ENCODE peak calls at places on chromosomes 13 and 19, in four cellular contexts. I is Peyer's patch, K is stomach, Z is gastrocnemius medialis. Q is an unnamed sample. For H3K4me1, the result is how much of the 10 kb centered on the place peaks cover.

GRCh38 chr13:39597828-39598227 is 5.2 kb downstream of the LHFPL6 start:
- DNase-seq in I (no peak), K (no peak), Z (no peak), Q (no peak)

GRCh38 chr19:3062165-3063105 is at the start of gene TLE5:
- DNase-seq in I (peak), K (peak), Z (peak), Q (peak)

GRCh38 chr19:30635026-30635985 is 263.1 kb downstream of the ZNF536 start:
- DNase-seq in I (no peak), K (no peak), Z (no peak), Q (no peak)

GRCh38 chr19:49718511-49718910 is 27.6 kb downstream of the CPT1C start:
- DNase-seq in I (no peak), K (no peak), Z (no peak), Q (no peak)

GRCh38 chr19:32566246-32566830 is 14.7 kb upstream of the PDCD5 start:
- DNase-seq in I (no peak), K (no peak), Z (no peak), Q (no peak)

GRCh38 chr19:41457241-41457640 is 14.3 kb downstream of the ERICH4 start:
- DNase-seq in I (no peak), K (no peak), Z (no peak), Q (no peak)

GRCh38 chr19:46579286-46579944 is 21.7 kb upstream of the CALM3 start:
- DNase-seq in I (no peak), K (no peak), Z (no peak), Q (no peak)

GRCh38 chr13:44739539-44739938 is 163.4 kb upstream of the TSC22D1 start:
- DNase-seq in I (no peak), K (no peak), Z (no peak), Q (no peak)

GRCh38 chr13:107373551-107373950 is 805.6 kb upstream of the ARGLU1 start:
- DNase-seq in I (no peak), K (no peak), Z (no peak), Q (no peak)

GRCh38 chr19:31461814-31462539 is 112.7 kb upstream of the TSHZ3 start:
- DNase-seq in I (no peak), K (no peak), Z (no peak), Q (no peak)

GRCh38 chr13:93262729-93263128 is 36.1 kb downstream of the GPC6 start:
- DNase-seq in I (no peak), K (no peak), Z (no peak), Q (no peak)

GRCh38 chr13:108269601-108270328 is at the start of gene TNFSF13B:
- DNase-seq in I (peak), K (peak), Z (peak), Q (peak)

GRCh38 chr19:39408392-39409206 is 2.0 kb downstream of the ZFP36 start:
- DNase-seq in I (no peak), K (no peak), Z (peak), Q (no peak)

GRCh38 chr19:34145741-34146202 is 26.5 kb upstream of the LSM14A start:
- DNase-seq in I (no peak), K (peak), Z (no peak), Q (peak)

GRCh38 chr19:46232029-46232428 is 2.5 kb downstream of the IGFL1 start:
- DNase-seq in I (no peak), K (peak), Z (no peak), Q (no peak)

GRCh38 chr19:55229145-55229788 is 704 bp upstream of the TMEM86B start:
- DNase-seq in I (peak), K (no peak), Z (no peak), Q (peak)

GRCh38 chr19:37333457-37333856 is 37.4 kb upstream of the ZNF527 start:
- DNase-seq in I (no peak), K (no peak), Z (no peak), Q (no peak)

GRCh38 chr19:51514866-51515481 is 13.4 kb upstream of the SIGLEC12 start:
- DNase-seq in I (no peak), K (no peak), Z (no peak), Q (no peak)

GRCh38 chr13:97851269-97851668 is 102.2 kb upstream of the IPO5 start:
- DNase-seq in I (no peak), K (no peak), Z (no peak), Q (no peak)

GRCh38 chr13:109743706-109744453 is 42.5 kb downstream of the IRS2 start:
- DNase-seq in I (no peak), K (no peak), Z (no peak), Q (no peak)

GRCh38 chr13:113138792-113139551 is 16.4 kb downstream of the F10 start:
- DNase-seq in I (no peak), K (peak), Z (no peak), Q (peak)

GRCh38 chr13:94369862-94370491 is 109.5 kb downstream of the DCT start:
- DNase-seq in I (no peak), K (no peak), Z (peak), Q (no peak)

GRCh38 chr19:19663292-19664120 is at the start of gene ATP13A1:
- DNase-seq in I (peak), K (peak), Z (peak), Q (peak)
- TF ChIP-seq POLR2A in I (peak), K (no peak), Z (peak), Q (no peak)

GRCh38 chr13:77465595-77466195 is 69.8 kb upstream of the SCEL start:
- DNase-seq in I (no peak), K (no peak), Z (no peak), Q (no peak)

GRCh38 chr13:77470986-77471385 is 64.5 kb upstream of the SCEL start:
- DNase-seq in I (no peak), K (no peak), Z (no peak), Q (no peak)

GRCh38 chr13:77466757-77467156 is 68.7 kb upstream of the SCEL start:
- DNase-seq in I (no peak), K (no peak), Z (no peak), Q (no peak)
- H3K4me1 ChIP-seq in I (under half), K (under half), Z (under half), Q (under half)

DNA sequence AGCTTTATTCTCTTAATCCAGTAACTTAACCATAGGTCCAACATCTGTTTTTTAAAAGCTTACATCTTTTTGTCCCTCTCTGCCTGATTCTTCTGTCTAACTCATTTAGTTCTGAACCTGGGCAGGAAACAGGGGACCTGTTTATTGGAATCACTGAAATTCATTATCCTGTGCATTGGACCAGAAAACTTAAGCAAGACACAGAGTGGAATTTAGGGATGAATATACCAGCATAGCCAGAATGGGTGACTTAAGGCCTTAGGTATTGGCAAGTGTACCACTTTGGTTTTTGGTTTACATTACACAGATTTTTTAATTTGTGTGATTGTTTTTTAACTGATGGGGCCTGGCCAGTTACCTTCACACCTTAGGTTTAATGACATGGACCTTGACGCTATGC is 232.5 kb downstream of the GPC5 start:
- DNase-seq in I (no peak), K (no peak), Z (no peak), Q (no peak)
- TF ChIP-seq POLR2A in I (no peak), K (no peak), Z (no peak), Q (no peak)

GRCh38 chr13:79405831-79406596 is at the start of gene RBM26:
- DNase-seq in I (peak), K (peak), Z (peak), Q (peak)

GRCh38 chr13:79404985-79405384 is 1.1 kb downstream of the RBM26 start:
- DNase-seq in I (no peak), K (no peak), Z (no peak), Q (no peak)

GRCh38 chr13:79405501-79405830 is 589 bp downstream of the RBM26 start:
- DNase-seq in I (no peak), K (no peak), Z (no peak), Q (no peak)

GRCh38 chr13:79403113-79403512 is 2.9 kb downstream of the RBM26 start:
- DNase-seq in I (no peak), K (no peak), Z (no peak), Q (no peak)

GRCh38 chr13:79404361-79404760 is 1.7 kb downstream of the RBM26 start:
- DNase-seq in I (no peak), K (no peak), Z (no peak), Q (no peak)
- H3K4me1 ChIP-seq in I (under half), K (half or more), Z (half or more), Q (under half)

GRCh38 chr19:44700547-44700946 is 1.6 kb downstream of the CEACAM16 start:
- DNase-seq in I (no peak), K (no peak), Z (no peak), Q (no peak)

GRCh38 chr19:44698492-44699201 is at the start of gene CEACAM16:
- DNase-seq in I (no peak), K (no peak), Z (no peak), Q (peak)

GRCh38 chr19:44694184-44694579 is 4.8 kb upstream of the CEACAM16 start:
- DNase-seq in I (no peak), K (no peak), Z (no peak), Q (no peak)

GRCh38 chr19:44697670-44698034 is 1.3 kb upstream of the CEACAM16 start:
- DNase-seq in I (no peak), K (no peak), Z (no peak), Q (no peak)

DNA sequence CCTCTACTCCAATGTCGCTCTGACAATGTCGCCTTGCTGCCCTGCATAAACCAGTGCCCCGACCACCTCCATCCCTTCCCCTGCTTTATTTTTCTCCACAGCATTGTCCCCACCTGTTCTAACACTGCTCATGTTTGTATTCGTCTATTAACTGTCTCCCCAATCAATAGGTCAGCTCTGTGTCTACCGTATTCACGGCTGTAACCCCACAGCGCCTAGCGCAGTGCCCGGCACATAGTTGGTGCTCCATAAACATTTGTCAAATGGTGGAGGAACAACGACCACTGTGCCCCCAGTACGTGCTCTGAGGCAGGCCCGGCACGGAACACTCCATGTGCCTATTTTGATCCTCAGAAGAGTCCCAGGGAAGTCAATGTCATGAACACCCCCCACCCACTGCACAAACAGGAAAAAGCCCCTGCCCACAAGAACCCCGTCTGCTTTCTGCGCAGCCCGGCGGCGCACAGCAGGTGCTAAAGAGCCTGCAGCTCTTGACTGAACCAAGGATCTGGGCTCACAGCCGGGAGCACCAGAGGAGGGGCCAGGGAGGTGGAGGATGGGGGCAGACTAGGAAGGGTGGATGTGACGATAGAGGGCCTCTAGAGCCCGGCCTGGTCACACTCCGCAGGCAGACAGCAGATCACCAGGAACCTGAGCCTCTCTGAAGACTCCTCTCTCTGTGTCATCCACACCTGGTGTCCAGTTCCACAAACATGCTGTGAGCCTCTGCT is 1.8 kb upstream of the CEACAM16 start:
- DNase-seq in I (no peak), K (no peak), Z (no peak), Q (peak)
- TF ChIP-seq POLR2A in I (no peak), K (no peak), Z (no peak), Q (no peak)

DNA sequence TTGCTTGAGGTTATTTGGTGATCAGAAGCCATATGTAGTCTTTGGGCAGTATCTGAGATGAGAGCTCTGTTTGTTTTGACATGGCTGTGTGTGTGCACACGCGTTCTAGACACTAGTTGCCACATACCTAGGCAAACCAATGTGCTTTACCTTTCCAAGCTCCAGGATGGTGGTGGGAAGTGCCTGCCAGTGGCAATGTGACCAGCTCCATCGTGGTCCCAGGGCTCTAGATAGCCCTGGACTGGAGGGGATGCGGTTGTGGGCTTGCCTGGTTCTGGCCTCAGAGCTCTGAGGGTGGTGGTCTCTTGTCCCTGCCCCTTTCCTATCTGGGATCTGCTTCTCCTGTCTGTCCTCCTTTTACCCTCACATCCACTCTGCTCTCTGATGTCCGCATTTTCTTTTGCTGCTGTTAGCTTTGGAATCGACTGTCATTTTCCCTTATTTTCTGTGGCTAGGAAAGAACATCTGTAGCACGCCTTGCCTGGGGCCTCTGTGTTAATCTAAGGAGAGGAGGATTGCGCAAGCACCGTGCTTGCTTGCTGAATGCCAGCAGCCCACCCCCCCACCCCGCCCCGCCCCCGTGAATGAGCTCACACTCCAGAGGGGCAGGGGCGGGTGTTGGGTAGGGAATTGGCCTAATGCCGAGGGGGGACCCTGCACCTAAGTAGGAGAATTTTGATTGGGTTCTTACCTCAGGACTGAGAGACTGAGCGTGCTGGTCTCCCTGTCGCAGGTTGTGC is 89.5 kb downstream of the ARHGEF7 start:
- DNase-seq in I (no peak), K (no peak), Z (peak), Q (peak)
- H3K4me1 ChIP-seq in I (under half), K (half or more), Z (half or more), Q (under half)

DNA sequence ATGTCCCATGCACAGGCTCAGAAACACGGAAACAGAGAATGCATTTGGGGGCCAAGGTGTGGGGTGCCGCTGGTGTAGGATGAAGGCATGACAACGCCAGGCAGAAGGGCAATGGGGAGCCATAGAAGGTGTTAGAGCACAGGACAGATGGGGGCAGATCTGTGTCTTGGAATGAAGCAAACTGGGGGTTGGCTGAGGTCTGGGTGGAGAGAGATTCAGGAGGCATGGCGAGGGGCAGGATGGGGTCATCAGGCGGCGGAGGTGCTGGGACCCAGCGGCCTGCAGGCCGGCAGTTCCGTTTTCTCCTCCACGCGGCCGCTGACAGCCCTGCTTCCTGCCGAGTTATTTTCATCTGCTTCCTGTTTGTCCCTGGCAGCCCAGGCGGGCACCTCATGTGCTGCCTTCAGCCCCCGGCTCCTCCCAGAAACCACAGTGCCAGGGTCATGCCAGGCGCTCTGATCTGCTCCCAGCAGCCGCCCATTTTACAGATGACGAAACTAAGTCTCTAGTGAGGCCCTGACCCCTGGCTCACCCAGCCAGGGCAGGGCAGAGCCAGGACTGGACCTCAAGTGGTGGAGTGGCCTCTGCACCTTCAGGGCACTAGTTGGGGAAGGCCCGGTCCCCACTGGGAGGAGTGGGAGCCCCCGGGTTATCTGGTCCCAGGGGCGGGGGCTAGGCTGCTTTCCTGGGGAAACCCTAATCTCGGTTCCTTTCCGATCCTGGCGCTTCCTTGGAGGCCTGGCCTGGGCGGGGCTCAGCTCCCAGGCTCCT is 2.2 kb downstream of the ARHGAP45 start:
- DNase-seq in I (no peak), K (peak), Z (peak), Q (peak)
- TF ChIP-seq POLR2A in I (no peak), K (no peak), Z (no peak), Q (no peak)

GRCh38 chr13:20550799-20551198 is 16.2 kb upstream of the IFT88 start:
- DNase-seq in I (no peak), K (no peak), Z (no peak), Q (no peak)
- H3K4me1 ChIP-seq in I (under half), K (under half), Z (under half), Q (under half)